ENCODE peak calls at places on chromosome 21, in eight cellular contexts. U is fibroblast of lung, H is Caco-2, K is K562, W is upper lobe of right lung, N is AG04450, Y is MM.1S, X is colonic mucosa. I is an unnamed sample. For H3K27me3 and H3K9me3, the result is how much of the 10 kb centered on the place peaks cover.

GRCh38 chr21:32102426-32102825 is 176.4 kb downstream of the MIS18A start:
- DNase-seq in H (no peak), Y (no peak), N (no peak), U (peak), X (no peak), W (no peak), K (no peak), I (no peak)

GRCh38 chr21:15060776-15061175 is 4.0 kb downstream of the NRIP1 start:
- DNase-seq in X (no peak), U (peak), Y (no peak), W (no peak), H (no peak), N (no peak), K (peak), I (no peak)

GRCh38 chr21:45844181-45844580 is 137.4 kb upstream of the COL6A1 start:
- DNase-seq in U (no peak), N (no peak), W (no peak), X (no peak), H (no peak), K (no peak), Y (no peak), I (no peak)

GRCh38 chr21:19508442-19508841 is 1104.9 kb upstream of the TMPRSS15 start:
- DNase-seq in K (no peak), Y (no peak), X (no peak), W (no peak), N (no peak), H (no peak), U (no peak), I (no peak)

GRCh38 chr21:39885119-39885848 is 18.0 kb downstream of the PCP4 start:
- DNase-seq in U (peak), W (no peak), Y (no peak), H (no peak), K (no peak), N (no peak), X (no peak), I (no peak)

GRCh38 chr21:21210552-21210951 is 212.3 kb downstream of the NCAM2 start:
- DNase-seq in W (no peak), Y (no peak), U (no peak), K (peak), H (no peak), N (no peak), X (no peak), I (no peak)

GRCh38 chr21:17915976-17916375 is 96.8 kb upstream of the C21orf91 start:
- DNase-seq in U (no peak), N (no peak), X (no peak), H (no peak), W (no peak), Y (no peak), K (no peak), I (no peak)

GRCh38 chr21:35868005-35868868 is 192.1 kb downstream of the SETD4 start:
- DNase-seq in H (no peak), X (no peak), W (no peak), Y (no peak), K (no peak), N (no peak), U (no peak), I (no peak)

GRCh38 chr21:37509802-37510393 is 143.3 kb downstream of the DYRK1A start:
- DNase-seq in U (peak), W (no peak), X (no peak), Y (no peak), H (no peak), K (peak), N (no peak), I (no peak)

GRCh38 chr21:43362306-43362927 is 64.5 kb downstream of the SIK1 start:
- DNase-seq in K (no peak), Y (peak), U (peak), W (peak), H (no peak), N (peak), X (peak), I (peak)

GRCh38 chr21:34582506-34583150 is 32.3 kb downstream of the RCAN1 start:
- DNase-seq in W (no peak), U (peak), X (peak), K (peak), Y (peak), N (peak), H (no peak), I (no peak)

GRCh38 chr21:32020551-32020950 is 147.7 kb downstream of the HUNK start:
- DNase-seq in K (no peak), U (no peak), H (no peak), Y (no peak), N (no peak), W (no peak), X (no peak), I (no peak)

GRCh38 chr21:19463966-19464365 is 1060.4 kb upstream of the TMPRSS15 start:
- DNase-seq in K (no peak), U (no peak), Y (no peak), X (no peak), N (no peak), H (no peak), W (no peak), I (no peak)

GRCh38 chr21:15730484-15731242 is 881 bp downstream of the USP25 start:
- DNase-seq in Y (peak), K (peak), U (no peak), W (no peak), X (peak), H (no peak), N (no peak), I (no peak)

GRCh38 chr21:45747802-45748445 is 104.4 kb downstream of the PCBP3 start:
- DNase-seq in W (no peak), Y (no peak), X (no peak), U (peak), N (no peak), H (no peak), K (no peak), I (peak)

GRCh38 chr21:17585875-17586450 is 26.7 kb downstream of the BTG3 start:
- DNase-seq in K (peak), U (peak), Y (peak), W (no peak), N (no peak), H (no peak), X (peak), I (no peak)

GRCh38 chr21:39126486-39126806 is 56.8 kb downstream of the PSMG1 start:
- DNase-seq in H (no peak), Y (no peak), U (no peak), N (no peak), X (no peak), W (no peak), K (no peak), I (no peak)

GRCh38 chr21:36626791-36627190 is 72.1 kb upstream of the SIM2 start:
- DNase-seq in X (no peak), K (no peak), U (no peak), H (no peak), Y (no peak), N (no peak), W (no peak), I (no peak)

GRCh38 chr21:24224411-24224810 is 1382.9 kb downstream of the MRPL39 start:
- DNase-seq in W (no peak), U (no peak), N (no peak), H (no peak), Y (no peak), X (no peak), K (no peak), I (no peak)

GRCh38 chr21:39527664-39528381 is 76.1 kb downstream of the SH3BGR start:
- DNase-seq in X (peak), U (no peak), W (no peak), H (no peak), N (no peak), Y (no peak), K (no peak), I (no peak)

GRCh38 chr21:39181205-39181818 is 1.9 kb downstream of the PSMG1 start:
- DNase-seq in W (no peak), K (no peak), Y (no peak), X (no peak), U (no peak), H (no peak), N (no peak), I (no peak)

GRCh38 chr21:33674226-33674625 is 31.9 kb downstream of the ITSN1 start:
- DNase-seq in K (no peak), W (no peak), N (no peak), X (no peak), H (no peak), Y (peak), U (no peak), I (no peak)

GRCh38 chr21:33075128-33075527 is 5.2 kb downstream of the OLIG1 start:
- DNase-seq in W (no peak), N (no peak), H (no peak), K (no peak), U (no peak), Y (no peak), X (no peak), I (no peak)

GRCh38 chr21:38853421-38853919 is 47.7 kb downstream of the ETS2 start:
- DNase-seq in X (peak), N (peak), K (peak), H (peak), W (no peak), Y (no peak), U (peak), I (peak)

GRCh38 chr21:20882462-20883415 is 115.5 kb upstream of the NCAM2 start:
- DNase-seq in N (no peak), Y (peak), W (no peak), U (peak), H (peak), K (peak), X (peak), I (peak)

GRCh38 chr21:46434322-46434958 is 24.3 kb upstream of the DIP2A start:
- DNase-seq in Y (no peak), W (no peak), K (no peak), H (no peak), U (no peak), N (no peak), X (no peak), I (no peak)

GRCh38 chr21:31862078-31862477 is 10.7 kb upstream of the HUNK start:
- DNase-seq in U (no peak), Y (no peak), H (no peak), X (no peak), W (no peak), K (no peak), N (no peak), I (no peak)

GRCh38 chr21:39180429-39181019 is 2.7 kb downstream of the PSMG1 start:
- DNase-seq in N (no peak), Y (peak), X (no peak), K (peak), H (no peak), U (no peak), W (no peak), I (no peak)

GRCh38 chr21:26124896-26125295 is 45.7 kb downstream of the APP start:
- DNase-seq in Y (no peak), N (no peak), X (no peak), W (no peak), U (no peak), K (no peak), H (no peak), I (no peak)

GRCh38 chr21:39854572-39854971 is 12.7 kb upstream of the PCP4 start:
- DNase-seq in W (no peak), U (no peak), Y (no peak), X (no peak), K (no peak), N (no peak), H (no peak), I (no peak)

GRCh38 chr21:18951291-18952038 is 547.9 kb upstream of the TMPRSS15 start:
- DNase-seq in H (peak), W (no peak), K (peak), Y (peak), X (peak), N (no peak), U (no peak), I (no peak)

GRCh38 chr21:37974081-37974480 is 57.8 kb upstream of the KCNJ6 start:
- DNase-seq in W (no peak), N (no peak), K (no peak), H (no peak), Y (no peak), X (no peak), U (peak), I (no peak)

GRCh38 chr21:14056771-14057191 is 154.0 kb downstream of the LIPI start:
- DNase-seq in N (no peak), Y (no peak), U (no peak), K (no peak), H (no peak), X (no peak), W (peak), I (peak)

GRCh38 chr21:17725339-17725738 is 93.8 kb downstream of the C21orf91 start:
- DNase-seq in H (no peak), X (no peak), N (no peak), U (no peak), W (no peak), Y (no peak), K (no peak), I (no peak)

GRCh38 chr21:35648512-35648911 is 411.8 kb downstream of the SETD4 start:
- DNase-seq in U (no peak), H (no peak), Y (peak), N (no peak), K (no peak), X (no peak), W (no peak), I (peak)

GRCh38 chr21:38151021-38151645 is 105.7 kb upstream of the KCNJ15 start:
- DNase-seq in W (no peak), H (no peak), N (no peak), K (no peak), Y (no peak), X (no peak), U (no peak), I (no peak)

GRCh38 chr21:33317226-33317625 is 7.5 kb upstream of the IFNAR1 start:
- DNase-seq in X (no peak), N (no peak), K (no peak), W (no peak), Y (no peak), U (no peak), H (no peak), I (no peak)

GRCh38 chr21:45600248-45600647 is 43.3 kb upstream of the PCBP3 start:
- DNase-seq in W (peak), N (no peak), K (no peak), U (no peak), H (no peak), X (no peak), Y (no peak), I (no peak)

GRCh38 chr21:20971296-20971921 is 26.8 kb upstream of the NCAM2 start:
- DNase-seq in K (peak), X (peak), Y (peak), N (peak), H (peak), W (no peak), U (peak), I (peak)

GRCh38 chr21:44392185-44392584 is 38.8 kb downstream of the TRPM2 start:
- DNase-seq in N (no peak), X (no peak), U (no peak), W (no peak), Y (no peak), H (no peak), K (no peak), I (no peak)

GRCh38 chr21:44394733-44395132 is 41.3 kb downstream of the TRPM2 start:
- DNase-seq in K (no peak), W (peak), U (no peak), N (no peak), H (no peak), X (no peak), Y (no peak), I (no peak)

GRCh38 chr21:44392916-44393315 is 39.5 kb downstream of the TRPM2 start:
- DNase-seq in X (no peak), W (no peak), N (no peak), Y (no peak), K (no peak), H (no peak), U (no peak), I (peak)

GRCh38 chr21:44397431-44398031 is 44.1 kb downstream of the TRPM2 start:
- DNase-seq in U (no peak), K (no peak), H (no peak), X (no peak), Y (no peak), N (no peak), W (peak), I (no peak)

DNA sequence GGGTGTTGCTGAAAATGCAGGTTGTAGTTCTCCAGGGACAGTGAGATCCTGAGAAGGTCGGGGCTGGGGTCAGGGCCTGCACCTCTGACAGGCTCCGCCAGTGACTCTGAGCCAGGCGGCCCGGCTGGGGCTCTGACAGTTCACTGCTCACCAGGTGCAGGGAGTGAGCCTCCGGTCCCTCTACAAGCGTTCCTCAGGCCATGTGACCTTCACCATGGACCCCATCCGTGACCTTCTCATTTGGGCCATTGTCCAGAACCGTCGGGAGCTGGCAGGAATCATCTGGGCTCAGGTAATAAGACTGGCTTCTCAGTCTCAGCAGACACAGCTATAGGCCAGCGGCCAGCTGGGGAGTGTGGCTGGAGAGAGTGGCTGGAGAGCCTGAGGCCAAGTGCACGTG is 41.8 kb downstream of the TRPM2 start:
- DNase-seq in N (no peak), H (no peak), U (no peak), W (peak), Y (no peak), K (no peak), X (no peak), I (no peak)
- H3K27me3 ChIP-seq in N (under half), H (under half), U (under half), W (under half), Y (half or more), K (under half), X (under half), I (under half)

GRCh38 chr21:28431527-28432200 is 561.0 kb downstream of the LTN1 start:
- DNase-seq in W (no peak), K (no peak), Y (no peak), X (no peak), H (no peak), N (no peak), U (no peak), I (no peak)
- H3K9me3 ChIP-seq in W (under half), K (under half), Y (under half), X (under half), H (under half), N (under half), U (under half), I (under half)

GRCh38 chr21:29230541-29231275 is 68.0 kb upstream of the BACH1 start:
- DNase-seq in K (no peak), U (peak), H (no peak), X (no peak), Y (no peak), N (no peak), W (no peak), I (no peak)
- H3K4me3 ChIP-seq in K (no peak), U (no peak), H (no peak), X (no peak), Y (no peak), N (no peak), W (no peak), I (no peak)

GRCh38 chr21:42061195-42061865 is 9.8 kb upstream of the UMODL1 start:
- DNase-seq in W (peak), U (no peak), Y (peak), X (peak), N (no peak), K (no peak), H (no peak), I (no peak)

GRCh38 chr21:42062543-42063022 is 8.5 kb upstream of the UMODL1 start:
- DNase-seq in W (peak), N (no peak), X (peak), U (no peak), H (no peak), K (no peak), Y (peak), I (no peak)

GRCh38 chr21:42063206-42063577 is 7.9 kb upstream of the UMODL1 start:
- DNase-seq in K (no peak), Y (peak), N (no peak), U (no peak), X (peak), H (no peak), W (no peak), I (no peak)

GRCh38 chr21:42061866-42062542 is 9.1 kb upstream of the UMODL1 start:
- DNase-seq in K (no peak), H (no peak), N (no peak), Y (peak), U (no peak), X (no peak), W (no peak), I (no peak)

DNA sequence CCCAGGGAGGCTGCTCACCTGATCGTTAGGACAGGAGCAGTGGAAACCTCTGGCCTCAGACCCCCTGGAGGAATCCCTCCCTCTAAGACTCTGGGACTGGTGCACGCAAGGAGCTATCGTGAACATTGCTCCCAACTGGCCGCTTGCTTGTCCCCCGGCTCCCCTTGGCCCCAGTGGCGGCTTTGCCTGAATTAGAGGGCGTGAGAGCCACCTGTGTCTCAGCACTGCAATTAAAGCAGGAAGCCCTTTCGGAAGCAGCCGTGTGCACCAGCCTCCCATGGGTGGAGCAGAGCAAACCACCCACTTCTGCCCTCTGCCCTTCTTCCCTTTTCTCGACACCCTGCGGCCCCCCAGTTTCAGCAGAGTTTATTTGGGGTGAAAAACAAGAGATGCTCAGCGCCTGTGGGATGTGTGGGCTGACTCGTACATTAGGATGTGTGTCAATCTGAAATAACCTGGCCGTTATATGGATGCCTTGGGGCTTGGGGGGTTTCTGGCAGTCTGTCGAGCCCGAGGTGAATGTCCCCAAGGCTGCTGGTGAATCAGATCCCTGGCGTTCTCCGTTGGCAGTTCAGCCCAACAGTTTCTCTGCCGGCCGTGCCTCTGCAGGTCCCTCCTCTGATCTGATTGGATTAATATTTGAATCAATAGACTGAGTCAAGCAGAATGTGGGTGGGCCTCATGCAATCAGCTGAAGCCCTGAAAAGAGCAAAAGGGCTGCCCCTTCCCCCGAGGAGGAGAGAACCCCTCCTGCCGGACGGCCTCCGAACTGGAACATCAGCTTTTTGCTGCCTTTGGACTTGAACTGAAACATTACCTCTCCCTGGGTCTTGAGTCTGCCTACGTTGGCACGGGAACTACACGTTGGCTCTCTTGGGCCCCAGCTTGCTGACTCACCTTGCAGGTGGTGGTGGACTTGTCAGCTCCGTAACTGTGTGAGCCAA is 7.3 kb upstream of the UMODL1 start:
- DNase-seq in X (peak), H (no peak), N (no peak), K (no peak), Y (peak), U (peak), W (no peak), I (no peak)
- H3K27me3 ChIP-seq in X (under half), H (under half), N (under half), K (half or more), Y (under half), U (under half), W (under half), I (under half)

GRCh38 chr21:9763807-9764206 is 757.6 kb upstream of the TPTE start:
- DNase-seq in H (no peak), K (no peak), Y (no peak), X (no peak), N (no peak), U (no peak), W (no peak), I (no peak)

GRCh38 chr21:9772348-9772672 is 749.1 kb upstream of the TPTE start:
- DNase-seq in K (peak), H (no peak), W (no peak), Y (no peak), N (no peak), X (no peak), U (no peak), I (no peak)

GRCh38 chr21:9763306-9763705 is 758.1 kb upstream of the TPTE start:
- DNase-seq in K (no peak), N (no peak), Y (no peak), X (no peak), U (no peak), W (no peak), H (no peak), I (no peak)

GRCh38 chr21:9767592-9768375 is 753.6 kb upstream of the TPTE start:
- DNase-seq in U (no peak), H (no peak), Y (no peak), N (no peak), W (no peak), K (peak), X (no peak), I (no peak)
- H3K9me3 ChIP-seq in U (under half), H (under half), Y (under half), N (half or more), W (under half), K (under half), X (under half), I (under half)

I was measured in MG63.